ENCODE peak calls at places on chromosomes 16 and 17, in four cellular contexts. K, L, N and P are unnamed samples.

GRCh38 chr17:35486920-35487727 is 38.6 kb upstream of the SLFN13 start:
- DNase-seq in L (peak), N (peak), K (peak), P (peak)

GRCh38 chr17:63680700-63681099 is 19.2 kb downstream of the LIMD2 start:
- DNase-seq in N (no peak), K (no peak), L (no peak), P (no peak)

GRCh38 chr17:48102700-48103378 is 1.6 kb upstream of the CBX1 start:
- DNase-seq in N (no peak), K (no peak), L (peak), P (no peak)

GRCh38 chr17:72222571-72222970 is 101.8 kb downstream of the SOX9 start:
- DNase-seq in K (no peak), L (no peak), N (no peak), P (no peak)

GRCh38 chr17:43645765-43646481 is 15.8 kb downstream of the MEOX1 start:
- DNase-seq in L (no peak), N (no peak), K (no peak), P (no peak)

GRCh38 chr17:4163951-4164350 is 21.0 kb downstream of the CYB5D2 start:
- DNase-seq in N (no peak), K (no peak), L (no peak), P (no peak)

GRCh38 chr17:63545302-63545928 is 4.9 kb upstream of the DCAF7 start:
- DNase-seq in L (no peak), K (no peak), N (no peak), P (no peak)

GRCh38 chr17:9002610-9003354 is 18.5 kb upstream of the NTN1 start:
- DNase-seq in N (no peak), K (no peak), L (peak), P (no peak)

GRCh38 chr17:20083460-20083859 is 74.3 kb downstream of the SPECC1 start:
- DNase-seq in L (no peak), N (no peak), K (no peak), P (no peak)

GRCh38 chr16:85789773-85790172 is 9.6 kb downstream of the EMC8 start:
- DNase-seq in K (no peak), N (no peak), L (peak), P (no peak)

GRCh38 chr17:66466933-66467367 is 164.5 kb downstream of the PRKCA start:
- DNase-seq in L (no peak), N (peak), K (no peak), P (no peak)

GRCh38 chr17:76292567-76292966 is 15.5 kb downstream of the QRICH2 start:
- DNase-seq in N (no peak), K (no peak), L (no peak), P (no peak)

GRCh38 chr16:65392831-65393565 is 271.1 kb upstream of the CDH11 start:
- DNase-seq in K (no peak), L (no peak), N (no peak), P (no peak)

GRCh38 chr17:19579867-19580565 is 46.4 kb downstream of the SLC47A1 start:
- DNase-seq in N (no peak), K (no peak), L (no peak), P (no peak)

GRCh38 chr16:84159006-84159405 is 13.9 kb downstream of the DNAAF1 start:
- DNase-seq in N (no peak), L (no peak), K (no peak), P (no peak)

GRCh38 chr16:78388920-78389564 is 289.6 kb downstream of the WWOX start:
- DNase-seq in K (no peak), N (no peak), L (no peak), P (no peak)

GRCh38 chr17:47188266-47188665 is 829 bp downstream of the CDC27 start:
- DNase-seq in L (peak), K (no peak), N (no peak), P (no peak)

GRCh38 chr17:19703106-19703775 is 13.1 kb downstream of the SLC47A2 start:
- DNase-seq in L (no peak), N (no peak), K (no peak), P (no peak)

GRCh38 chr17:72683506-72684404 is 408.7 kb downstream of the SLC39A11 start:
- DNase-seq in N (peak), K (no peak), L (no peak), P (no peak)

GRCh38 chr17:82667668-82668000 is 19.4 kb upstream of the WDR45B start:
- DNase-seq in K (no peak), L (no peak), N (no peak), P (no peak)

GRCh38 chr16:88685156-88686061 is 898 bp downstream of the SNAI3 start:
- DNase-seq in K (peak), L (peak), N (no peak), P (peak)

GRCh38 chr17:45018514-45019176 is 32.8 kb downstream of the DCAKD start:
- DNase-seq in L (peak), K (no peak), N (no peak), P (no peak)

GRCh38 chr17:40349477-40350409 is 14.8 kb downstream of the GJD3 start:
- DNase-seq in N (no peak), K (no peak), L (no peak), P (no peak)

GRCh38 chr16:63596716-63597115 is 1525.1 kb downstream of the CDH11 start:
- DNase-seq in N (no peak), L (no peak), K (no peak), P (no peak)

GRCh38 chr17:32910769-32911168 is 17.2 kb upstream of the TMEM98 start:
- DNase-seq in L (no peak), K (no peak), N (no peak), P (no peak)

GRCh38 chr17:46046957-46047356 is 47.9 kb downstream of the STH start:
- DNase-seq in L (no peak), N (no peak), K (no peak), P (no peak)

GRCh38 chr17:4032738-4033137 is 68.5 kb upstream of the ATP2A3 start:
- DNase-seq in K (no peak), N (no peak), L (no peak), P (no peak)

GRCh38 chr17:70017112-70017511 is 57.9 kb upstream of the KCNJ16 start:
- DNase-seq in L (no peak), N (no peak), K (no peak), P (no peak)

GRCh38 chr17:1485311-1485747 is 7.2 kb downstream of the MYO1C start:
- DNase-seq in N (no peak), K (no peak), L (peak), P (no peak)

GRCh38 chr17:56319531-56319930 is 166.3 kb downstream of the ANKFN1 start:
- DNase-seq in K (no peak), L (peak), N (peak), P (no peak)

GRCh38 chr16:8660841-8661301 is 13.5 kb upstream of the ABAT start:
- DNase-seq in N (no peak), L (peak), K (no peak), P (no peak)

GRCh38 chr17:34665150-34665802 is 85.9 kb downstream of the TMEM132E start:
- DNase-seq in K (no peak), L (peak), N (no peak), P (no peak)